ENCODE peak calls at places on chromosomes 3 and 15, in eight cellular contexts. One of them, this sample, is unnamed.
A peak's percentile ranks its signal among the peaks of the same experiment; 100 is the strongest.

GRCh38 chr15:75051711-75052110 is 28.3 kb downstream of the PPCDC start:
- DNase-seq in neural progenitor cell: no peak
- DNase-seq in GM19239: no peak
- DNase-seq in activated T-helper 1 cell treated with Interleukin-2 at 50 U/mL for 16 hours: no peak
- DNase-seq in fibroblast of lung: no peak
- DNase-seq in lung: no peak
- DNase-seq in NCI-H1092 treated with DMSO at 0.1 percent for 48 hours: no peak
- DNase-seq in caudate nucleus: no peak
- DNase-seq in this sample: no peak

GRCh38 chr15:78979456-78980320 is 34.8 kb upstream of the CTSH start:
- DNase-seq in neural progenitor cell: peak; percentile 80
- DNase-seq in GM19239: no peak
- DNase-seq in activated T-helper 1 cell treated with Interleukin-2 at 50 U/mL for 16 hours: no peak
- DNase-seq in fibroblast of lung: peak; percentile 81
- DNase-seq in lung: peak; percentile 69
- DNase-seq in NCI-H1092 treated with DMSO at 0.1 percent for 48 hours: peak; percentile 55
- DNase-seq in caudate nucleus: no peak
- DNase-seq in this sample: no peak

GRCh38 chr3:138640537-138640936 is 32.0 kb downstream of the FAIM start:
- DNase-seq in neural progenitor cell: no peak
- DNase-seq in GM19239: no peak
- DNase-seq in activated T-helper 1 cell treated with Interleukin-2 at 50 U/mL for 16 hours: no peak
- DNase-seq in fibroblast of lung: no peak
- DNase-seq in lung: no peak
- DNase-seq in NCI-H1092 treated with DMSO at 0.1 percent for 48 hours: no peak
- DNase-seq in caudate nucleus: no peak
- DNase-seq in this sample: no peak

GRCh38 chr3:143559291-143559690 is 289.0 kb downstream of the SLC9A9 start:
- DNase-seq in neural progenitor cell: no peak
- DNase-seq in GM19239: no peak
- DNase-seq in activated T-helper 1 cell treated with Interleukin-2 at 50 U/mL for 16 hours: no peak
- DNase-seq in fibroblast of lung: peak; percentile 31
- DNase-seq in lung: no peak
- DNase-seq in NCI-H1092 treated with DMSO at 0.1 percent for 48 hours: no peak
- DNase-seq in caudate nucleus: no peak
- DNase-seq in this sample: no peak

GRCh38 chr3:147864754-147865354 is 455.7 kb downstream of the ZIC1 start:
- DNase-seq in neural progenitor cell: peak; percentile 13
- DNase-seq in GM19239: no peak
- DNase-seq in activated T-helper 1 cell treated with Interleukin-2 at 50 U/mL for 16 hours: no peak
- DNase-seq in fibroblast of lung: no peak
- DNase-seq in lung: no peak
- DNase-seq in NCI-H1092 treated with DMSO at 0.1 percent for 48 hours: no peak
- DNase-seq in caudate nucleus: no peak
- DNase-seq in this sample: no peak

GRCh38 chr3:168878655-168879054 is 782.9 kb upstream of the GOLIM4 start:
- DNase-seq in neural progenitor cell: no peak
- DNase-seq in GM19239: no peak
- DNase-seq in activated T-helper 1 cell treated with Interleukin-2 at 50 U/mL for 16 hours: no peak
- DNase-seq in fibroblast of lung: peak; percentile 50
- DNase-seq in lung: no peak
- DNase-seq in NCI-H1092 treated with DMSO at 0.1 percent for 48 hours: no peak
- DNase-seq in caudate nucleus: no peak
- DNase-seq in this sample: no peak

GRCh38 chr3:171260430-171260829 is 199.8 kb downstream of the TNIK start:
- DNase-seq in neural progenitor cell: no peak
- DNase-seq in GM19239: no peak
- DNase-seq in activated T-helper 1 cell treated with Interleukin-2 at 50 U/mL for 16 hours: no peak
- DNase-seq in fibroblast of lung: no peak
- DNase-seq in lung: no peak
- DNase-seq in NCI-H1092 treated with DMSO at 0.1 percent for 48 hours: no peak
- DNase-seq in caudate nucleus: no peak
- DNase-seq in this sample: no peak

GRCh38 chr3:138842483-138843188 is 7.9 kb upstream of the PIK3CB start:
- DNase-seq in neural progenitor cell: no peak
- DNase-seq in GM19239: no peak
- DNase-seq in activated T-helper 1 cell treated with Interleukin-2 at 50 U/mL for 16 hours: no peak
- DNase-seq in fibroblast of lung: no peak
- DNase-seq in lung: no peak
- DNase-seq in NCI-H1092 treated with DMSO at 0.1 percent for 48 hours: no peak
- DNase-seq in caudate nucleus: no peak
- DNase-seq in this sample: no peak

GRCh38 chr3:25527796-25528195 is 99.7 kb downstream of the RARB start:
- DNase-seq in neural progenitor cell: peak; percentile 49
- DNase-seq in GM19239: no peak
- DNase-seq in activated T-helper 1 cell treated with Interleukin-2 at 50 U/mL for 16 hours: no peak
- DNase-seq in fibroblast of lung: no peak
- DNase-seq in lung: no peak
- DNase-seq in NCI-H1092 treated with DMSO at 0.1 percent for 48 hours: no peak
- DNase-seq in caudate nucleus: no peak
- DNase-seq in this sample: no peak

GRCh38 chr15:95176794-95177577 is 945.6 kb downstream of the MCTP2 start:
- DNase-seq in neural progenitor cell: peak; percentile 17
- DNase-seq in GM19239: no peak
- DNase-seq in activated T-helper 1 cell treated with Interleukin-2 at 50 U/mL for 16 hours: no peak
- DNase-seq in fibroblast of lung: no peak
- DNase-seq in lung: no peak
- DNase-seq in NCI-H1092 treated with DMSO at 0.1 percent for 48 hours: no peak
- DNase-seq in caudate nucleus: no peak
- DNase-seq in this sample: no peak

GRCh38 chr15:79408041-79408440 is 24.1 kb upstream of the MINAR1 start:
- DNase-seq in neural progenitor cell: no peak
- DNase-seq in GM19239: no peak
- DNase-seq in activated T-helper 1 cell treated with Interleukin-2 at 50 U/mL for 16 hours: no peak
- DNase-seq in fibroblast of lung: no peak
- DNase-seq in lung: no peak
- DNase-seq in NCI-H1092 treated with DMSO at 0.1 percent for 48 hours: no peak
- DNase-seq in caudate nucleus: no peak
- DNase-seq in this sample: no peak

GRCh38 chr3:58357402-58357801 is 24.7 kb downstream of the PXK start:
- DNase-seq in neural progenitor cell: no peak
- DNase-seq in GM19239: no peak
- DNase-seq in activated T-helper 1 cell treated with Interleukin-2 at 50 U/mL for 16 hours: no peak
- DNase-seq in fibroblast of lung: no peak
- DNase-seq in lung: no peak
- DNase-seq in NCI-H1092 treated with DMSO at 0.1 percent for 48 hours: no peak
- DNase-seq in caudate nucleus: no peak
- DNase-seq in this sample: no peak

GRCh38 chr15:23536659-23537058 is 28.8 kb upstream of the MKRN3 start:
- DNase-seq in neural progenitor cell: no peak
- DNase-seq in GM19239: no peak
- DNase-seq in activated T-helper 1 cell treated with Interleukin-2 at 50 U/mL for 16 hours: no peak
- DNase-seq in fibroblast of lung: no peak
- DNase-seq in lung: no peak
- DNase-seq in NCI-H1092 treated with DMSO at 0.1 percent for 48 hours: no peak
- DNase-seq in caudate nucleus: no peak
- DNase-seq in this sample: no peak

GRCh38 chr15:57596978-57597377 is 5.3 kb downstream of the MYZAP start:
- DNase-seq in neural progenitor cell: no peak
- DNase-seq in GM19239: no peak
- DNase-seq in activated T-helper 1 cell treated with Interleukin-2 at 50 U/mL for 16 hours: no peak
- DNase-seq in fibroblast of lung: no peak
- DNase-seq in lung: no peak
- DNase-seq in NCI-H1092 treated with DMSO at 0.1 percent for 48 hours: no peak
- DNase-seq in caudate nucleus: no peak
- DNase-seq in this sample: no peak

GRCh38 chr3:15409239-15409638 is 18.1 kb downstream of the METTL6 start:
- DNase-seq in neural progenitor cell: no peak
- DNase-seq in GM19239: no peak
- DNase-seq in activated T-helper 1 cell treated with Interleukin-2 at 50 U/mL for 16 hours: no peak
- DNase-seq in fibroblast of lung: no peak
- DNase-seq in lung: no peak
- DNase-seq in NCI-H1092 treated with DMSO at 0.1 percent for 48 hours: no peak
- DNase-seq in caudate nucleus: no peak
- DNase-seq in this sample: no peak

GRCh38 chr15:82810061-82810862 is 834 bp downstream of the WHAMM start:
- DNase-seq in neural progenitor cell: peak; percentile 71
- DNase-seq in GM19239: no peak
- DNase-seq in activated T-helper 1 cell treated with Interleukin-2 at 50 U/mL for 16 hours: peak; percentile 13
- DNase-seq in fibroblast of lung: peak; percentile 69
- DNase-seq in lung: no peak
- DNase-seq in NCI-H1092 treated with DMSO at 0.1 percent for 48 hours: peak; percentile 31
- DNase-seq in caudate nucleus: no peak
- DNase-seq in this sample: peak; percentile 44

GRCh38 chr3:8280161-8280560 is 221.5 kb upstream of the LMCD1 start:
- DNase-seq in neural progenitor cell: peak; percentile 36
- DNase-seq in GM19239: no peak
- DNase-seq in activated T-helper 1 cell treated with Interleukin-2 at 50 U/mL for 16 hours: no peak
- DNase-seq in fibroblast of lung: no peak
- DNase-seq in lung: no peak
- DNase-seq in NCI-H1092 treated with DMSO at 0.1 percent for 48 hours: no peak
- DNase-seq in caudate nucleus: no peak
- DNase-seq in this sample: no peak

GRCh38 chr3:194579091-194579606 is 54.1 kb downstream of the TMEM44 start:
- DNase-seq in neural progenitor cell: no peak
- DNase-seq in GM19239: no peak
- DNase-seq in activated T-helper 1 cell treated with Interleukin-2 at 50 U/mL for 16 hours: no peak
- DNase-seq in fibroblast of lung: no peak
- DNase-seq in lung: no peak
- DNase-seq in NCI-H1092 treated with DMSO at 0.1 percent for 48 hours: no peak
- DNase-seq in caudate nucleus: no peak
- DNase-seq in this sample: no peak

GRCh38 chr15:38560456-38560926 is 4.1 kb downstream of the RASGRP1 start:
- DNase-seq in neural progenitor cell: no peak
- DNase-seq in GM19239: no peak
- DNase-seq in activated T-helper 1 cell treated with Interleukin-2 at 50 U/mL for 16 hours: no peak
- DNase-seq in fibroblast of lung: no peak
- DNase-seq in lung: no peak
- DNase-seq in NCI-H1092 treated with DMSO at 0.1 percent for 48 hours: no peak
- DNase-seq in caudate nucleus: no peak
- DNase-seq in this sample: no peak

GRCh38 chr15:62059818-62060115 is 480 bp downstream of the VPS13C start:
- DNase-seq in neural progenitor cell: no peak
- DNase-seq in GM19239: peak; percentile 62
- DNase-seq in activated T-helper 1 cell treated with Interleukin-2 at 50 U/mL for 16 hours: peak; percentile 24
- DNase-seq in fibroblast of lung: peak; percentile 63
- DNase-seq in lung: peak; percentile 48
- DNase-seq in NCI-H1092 treated with DMSO at 0.1 percent for 48 hours: peak; percentile 39
- DNase-seq in caudate nucleus: no peak
- DNase-seq in this sample: peak; percentile 71

This sample was measured in natural killer cell.